ENCODE peak calls at places on chromosomes 12 and 14, in ten cellular contexts. One of them, this sample, is unnamed.
A peak's percentile ranks its signal among the peaks of the same experiment; 100 is the strongest.

GRCh38 chr12:91138337-91138905 is 27.1 kb upstream of the LUM start:
- DNase-seq in tibial artery: no peak
- DNase-seq in right atrium auricular region: no peak
- DNase-seq in left lung: no peak
- DNase-seq in lower lobe of right lung: no peak
- DNase-seq in MM.1S: no peak
- DNase-seq in neural progenitor cell: peak; percentile 14
- DNase-seq in upper lobe of left lung: no peak
- DNase-seq in adrenal gland: no peak
- DNase-seq in ovary: peak; percentile 39
- DNase-seq in this sample: peak; percentile 68

GRCh38 chr12:86193931-86194330 is 62.3 kb downstream of the MGAT4C start:
- DNase-seq in tibial artery: no peak
- DNase-seq in MM.1S: no peak
- DNase-seq in left lung: no peak
- DNase-seq in adrenal gland: no peak
- DNase-seq in neural progenitor cell: no peak
- DNase-seq in ovary: no peak
- DNase-seq in lower lobe of right lung: no peak
- DNase-seq in right atrium auricular region: no peak
- DNase-seq in upper lobe of left lung: no peak
- DNase-seq in this sample: no peak

GRCh38 chr14:100108840-100109593 is 43.8 kb downstream of the EVL start:
- DNase-seq in left lung: peak; percentile 29
- DNase-seq in ovary: no peak
- DNase-seq in tibial artery: no peak
- DNase-seq in upper lobe of left lung: no peak
- DNase-seq in lower lobe of right lung: no peak
- DNase-seq in MM.1S: no peak
- DNase-seq in right atrium auricular region: no peak
- DNase-seq in neural progenitor cell: no peak
- DNase-seq in adrenal gland: no peak
- DNase-seq in this sample: no peak

GRCh38 chr12:54421873-54422250 is 2.8 kb upstream of the ITGA5 start:
- DNase-seq in right atrium auricular region: no peak
- DNase-seq in adrenal gland: no peak
- DNase-seq in MM.1S: no peak
- DNase-seq in left lung: no peak
- DNase-seq in upper lobe of left lung: no peak
- DNase-seq in lower lobe of right lung: no peak
- DNase-seq in ovary: no peak
- DNase-seq in tibial artery: peak; percentile 56
- DNase-seq in neural progenitor cell: no peak
- DNase-seq in this sample: peak; percentile 45

GRCh38 chr12:70719672-70720420 is 82.6 kb upstream of the PTPRB start:
- DNase-seq in ovary: no peak
- DNase-seq in left lung: peak; percentile 34
- DNase-seq in upper lobe of left lung: no peak
- DNase-seq in lower lobe of right lung: peak; percentile 50
- DNase-seq in MM.1S: peak; percentile 30
- DNase-seq in right atrium auricular region: no peak
- DNase-seq in tibial artery: no peak
- DNase-seq in neural progenitor cell: peak; percentile 80
- DNase-seq in adrenal gland: peak; percentile 45
- DNase-seq in this sample: peak; percentile 90

GRCh38 chr14:62269204-62269603 is 507.0 kb downstream of the SNAPC1 start:
- DNase-seq in lower lobe of right lung: no peak
- DNase-seq in ovary: no peak
- DNase-seq in upper lobe of left lung: no peak
- DNase-seq in tibial artery: no peak
- DNase-seq in adrenal gland: no peak
- DNase-seq in neural progenitor cell: no peak
- DNase-seq in MM.1S: no peak
- DNase-seq in left lung: no peak
- DNase-seq in right atrium auricular region: no peak
- DNase-seq in this sample: no peak

GRCh38 chr14:105178069-105178867 is 2.8 kb downstream of the NUDT14 start:
- DNase-seq in lower lobe of right lung: no peak
- DNase-seq in adrenal gland: no peak
- DNase-seq in tibial artery: no peak
- DNase-seq in MM.1S: no peak
- DNase-seq in left lung: no peak
- DNase-seq in upper lobe of left lung: no peak
- DNase-seq in ovary: no peak
- DNase-seq in neural progenitor cell: no peak
- DNase-seq in right atrium auricular region: no peak
- DNase-seq in this sample: no peak

GRCh38 chr12:113235976-113236375 is 14.7 kb downstream of the TPCN1 start:
- DNase-seq in tibial artery: no peak
- DNase-seq in ovary: no peak
- DNase-seq in neural progenitor cell: no peak
- DNase-seq in upper lobe of left lung: no peak
- DNase-seq in MM.1S: no peak
- DNase-seq in left lung: peak; percentile 18
- DNase-seq in right atrium auricular region: no peak
- DNase-seq in lower lobe of right lung: no peak
- DNase-seq in adrenal gland: no peak
- DNase-seq in this sample: no peak

GRCh38 chr12:39095636-39096330 is 190.4 kb upstream of the CPNE8 start:
- DNase-seq in right atrium auricular region: no peak
- DNase-seq in lower lobe of right lung: no peak
- DNase-seq in upper lobe of left lung: no peak
- DNase-seq in left lung: no peak
- DNase-seq in ovary: no peak
- DNase-seq in tibial artery: no peak
- DNase-seq in adrenal gland: no peak
- DNase-seq in MM.1S: no peak
- DNase-seq in neural progenitor cell: no peak
- DNase-seq in this sample: no peak

GRCh38 chr14:72986214-72986613 is 40.7 kb downstream of the ZFYVE1 start:
- DNase-seq in adrenal gland: no peak
- DNase-seq in lower lobe of right lung: no peak
- DNase-seq in neural progenitor cell: no peak
- DNase-seq in upper lobe of left lung: no peak
- DNase-seq in left lung: no peak
- DNase-seq in tibial artery: no peak
- DNase-seq in right atrium auricular region: no peak
- DNase-seq in MM.1S: no peak
- DNase-seq in ovary: no peak
- DNase-seq in this sample: no peak
- TF ChIP-seq CTCF in adrenal gland: no peak
- TF ChIP-seq CTCF in lower lobe of right lung: no peak
- TF ChIP-seq CTCF in neural progenitor cell: no peak
- TF ChIP-seq CTCF in upper lobe of left lung: no peak
- TF ChIP-seq CTCF in left lung: no peak
- TF ChIP-seq CTCF in tibial artery: no peak
- TF ChIP-seq CTCF in right atrium auricular region: no peak
- TF ChIP-seq CTCF in MM.1S: no peak
- TF ChIP-seq CTCF in ovary: no peak
- TF ChIP-seq CTCF in this sample: no peak

GRCh38 chr14:68670344-68670725 is 122.5 kb downstream of the ZFP36L1 start:
- DNase-seq in upper lobe of left lung: peak; percentile 9
- DNase-seq in ovary: peak; percentile 4
- DNase-seq in left lung: no peak
- DNase-seq in MM.1S: no peak
- DNase-seq in lower lobe of right lung: no peak
- DNase-seq in adrenal gland: no peak
- DNase-seq in tibial artery: no peak
- DNase-seq in right atrium auricular region: no peak
- DNase-seq in neural progenitor cell: no peak
- DNase-seq in this sample: no peak

GRCh38 chr14:68668028-68668427 is 124.8 kb downstream of the ZFP36L1 start:
- DNase-seq in neural progenitor cell: no peak
- DNase-seq in ovary: peak; percentile 6
- DNase-seq in left lung: no peak
- DNase-seq in right atrium auricular region: no peak
- DNase-seq in upper lobe of left lung: peak; percentile 12
- DNase-seq in adrenal gland: no peak
- DNase-seq in tibial artery: peak; percentile 55
- DNase-seq in MM.1S: no peak
- DNase-seq in lower lobe of right lung: no peak
- DNase-seq in this sample: peak; percentile 34

GRCh38 chr14:68669644-68670343 is 123.1 kb downstream of the ZFP36L1 start:
- DNase-seq in lower lobe of right lung: no peak
- DNase-seq in upper lobe of left lung: peak; percentile 18
- DNase-seq in MM.1S: no peak
- DNase-seq in tibial artery: peak; percentile 72
- DNase-seq in left lung: no peak
- DNase-seq in adrenal gland: no peak
- DNase-seq in neural progenitor cell: no peak
- DNase-seq in right atrium auricular region: no peak
- DNase-seq in ovary: peak; percentile 7
- DNase-seq in this sample: peak; percentile 28

GRCh38 chr14:68668531-68668930 is 124.3 kb downstream of the ZFP36L1 start:
- DNase-seq in lower lobe of right lung: no peak
- DNase-seq in right atrium auricular region: no peak
- DNase-seq in neural progenitor cell: no peak
- DNase-seq in MM.1S: no peak
- DNase-seq in adrenal gland: no peak
- DNase-seq in tibial artery: peak; percentile 39
- DNase-seq in ovary: peak; percentile 5
- DNase-seq in upper lobe of left lung: peak; percentile 15
- DNase-seq in left lung: no peak
- DNase-seq in this sample: no peak

GRCh38 chr14:68669101-68669500 is 123.8 kb downstream of the ZFP36L1 start:
- DNase-seq in tibial artery: peak; percentile 44
- DNase-seq in neural progenitor cell: no peak
- DNase-seq in upper lobe of left lung: peak; percentile 21
- DNase-seq in left lung: no peak
- DNase-seq in MM.1S: no peak
- DNase-seq in lower lobe of right lung: no peak
- DNase-seq in adrenal gland: no peak
- DNase-seq in ovary: peak; percentile 6
- DNase-seq in right atrium auricular region: no peak
- DNase-seq in this sample: peak; percentile 23
- H3K4me1 ChIP-seq in tibial artery: peaks cover 90% of the 10 kb centered on the region
- H3K4me1 ChIP-seq in neural progenitor cell: no peaks in the 10 kb centered on the region
- H3K4me1 ChIP-seq in upper lobe of left lung: peaks cover 38% of the 10 kb centered on the region
- H3K4me1 ChIP-seq in left lung: peaks cover 52% of the 10 kb centered on the region
- H3K4me1 ChIP-seq in MM.1S: no peaks in the 10 kb centered on the region
- H3K4me1 ChIP-seq in lower lobe of right lung: peaks cover 70% of the 10 kb centered on the region
- H3K4me1 ChIP-seq in adrenal gland: peaks cover 48% of the 10 kb centered on the region
- H3K4me1 ChIP-seq in ovary: peaks cover 28% of the 10 kb centered on the region
- H3K4me1 ChIP-seq in right atrium auricular region: peaks cover 80% of the 10 kb centered on the region
- H3K4me1 ChIP-seq in this sample: peaks cover under 1% of the 10 kb centered on the region

GRCh38 chr12:14418526-14418925 is 53.0 kb downstream of the ATF7IP start:
- DNase-seq in adrenal gland: no peak
- DNase-seq in tibial artery: no peak
- DNase-seq in upper lobe of left lung: no peak
- DNase-seq in neural progenitor cell: no peak
- DNase-seq in left lung: no peak
- DNase-seq in right atrium auricular region: no peak
- DNase-seq in ovary: no peak
- DNase-seq in MM.1S: no peak
- DNase-seq in lower lobe of right lung: no peak
- DNase-seq in this sample: no peak
- TF ChIP-seq CTCF in adrenal gland: no peak
- TF ChIP-seq CTCF in tibial artery: peak; percentile 30
- TF ChIP-seq CTCF in upper lobe of left lung: peak; percentile 44
- TF ChIP-seq CTCF in neural progenitor cell: peak; percentile 39
- TF ChIP-seq CTCF in left lung: peak; percentile 25
- TF ChIP-seq CTCF in right atrium auricular region: peak; percentile 23
- TF ChIP-seq CTCF in ovary: no peak
- TF ChIP-seq CTCF in MM.1S: no peak
- TF ChIP-seq CTCF in lower lobe of right lung: peak; percentile 26
- TF ChIP-seq CTCF in this sample: peak; percentile 75

GRCh38 chr14:54646576-54647130 is 79.7 kb downstream of the SAMD4A start:
- DNase-seq in right atrium auricular region: no peak
- DNase-seq in neural progenitor cell: no peak
- DNase-seq in tibial artery: no peak
- DNase-seq in upper lobe of left lung: no peak
- DNase-seq in left lung: no peak
- DNase-seq in ovary: no peak
- DNase-seq in lower lobe of right lung: no peak
- DNase-seq in MM.1S: no peak
- DNase-seq in adrenal gland: no peak
- DNase-seq in this sample: no peak

GRCh38 chr14:54640480-54640879 is 73.6 kb downstream of the SAMD4A start:
- DNase-seq in ovary: no peak
- DNase-seq in left lung: no peak
- DNase-seq in lower lobe of right lung: no peak
- DNase-seq in right atrium auricular region: no peak
- DNase-seq in upper lobe of left lung: no peak
- DNase-seq in tibial artery: no peak
- DNase-seq in adrenal gland: no peak
- DNase-seq in MM.1S: no peak
- DNase-seq in neural progenitor cell: no peak
- DNase-seq in this sample: peak; percentile 53

GRCh38 chr14:54643696-54644176 is 76.8 kb downstream of the SAMD4A start:
- DNase-seq in MM.1S: no peak
- DNase-seq in ovary: no peak
- DNase-seq in right atrium auricular region: no peak
- DNase-seq in tibial artery: no peak
- DNase-seq in upper lobe of left lung: no peak
- DNase-seq in neural progenitor cell: peak; percentile 42
- DNase-seq in left lung: no peak
- DNase-seq in lower lobe of right lung: no peak
- DNase-seq in adrenal gland: no peak
- DNase-seq in this sample: peak; percentile 35

GRCh38 chr14:54642121-54642520 is 75.2 kb downstream of the SAMD4A start:
- DNase-seq in ovary: no peak
- DNase-seq in left lung: no peak
- DNase-seq in lower lobe of right lung: no peak
- DNase-seq in MM.1S: no peak
- DNase-seq in neural progenitor cell: no peak
- DNase-seq in right atrium auricular region: no peak
- DNase-seq in adrenal gland: no peak
- DNase-seq in tibial artery: no peak
- DNase-seq in upper lobe of left lung: no peak
- DNase-seq in this sample: peak; percentile 31

DNA sequence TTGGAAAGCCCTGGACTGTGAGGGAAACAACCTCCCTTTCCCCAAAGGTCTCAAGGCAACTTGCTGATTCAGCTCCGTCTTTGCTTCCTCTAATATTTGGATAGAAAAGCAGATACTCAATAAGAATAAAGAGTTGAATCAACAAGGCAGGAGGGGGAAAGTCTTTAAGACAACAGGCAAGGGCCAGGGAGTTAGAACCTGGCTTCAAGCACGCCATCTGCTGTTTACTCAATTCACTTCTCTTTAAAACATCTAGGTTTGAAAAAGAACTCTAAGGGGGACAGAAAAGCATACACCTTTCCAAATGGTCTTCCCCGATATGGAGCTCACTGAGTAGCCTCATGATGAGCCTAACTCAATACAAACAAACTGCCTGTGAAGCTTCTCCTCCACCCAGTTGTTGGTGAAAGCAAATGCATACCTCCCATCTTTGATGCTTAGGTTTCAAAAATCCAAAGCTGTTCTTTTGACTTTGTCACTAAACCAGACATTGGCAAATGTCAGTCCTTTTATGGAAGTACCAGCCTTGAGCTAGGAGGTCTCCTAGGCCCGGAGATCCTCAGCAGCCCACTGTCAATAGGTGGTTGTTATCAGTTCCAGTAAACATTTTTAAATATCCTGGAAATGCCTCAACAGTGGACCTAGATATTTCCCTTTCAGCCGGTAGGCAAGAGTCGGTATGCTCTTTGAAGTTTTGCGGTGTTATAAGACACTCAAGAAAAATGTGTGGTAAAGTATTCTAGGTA is 76.2 kb downstream of the SAMD4A start:
- DNase-seq in left lung: no peak
- DNase-seq in ovary: no peak
- DNase-seq in lower lobe of right lung: no peak
- DNase-seq in neural progenitor cell: peak; percentile 22
- DNase-seq in MM.1S: no peak
- DNase-seq in right atrium auricular region: no peak
- DNase-seq in upper lobe of left lung: no peak
- DNase-seq in adrenal gland: no peak
- DNase-seq in tibial artery: no peak
- DNase-seq in this sample: peak; percentile 49
- H3K4me1 ChIP-seq in left lung: no peaks in the 10 kb centered on the region
- H3K4me1 ChIP-seq in ovary: peaks cover 3% of the 10 kb centered on the region
- H3K4me1 ChIP-seq in lower lobe of right lung: peaks cover 8% of the 10 kb centered on the region
- H3K4me1 ChIP-seq in neural progenitor cell: peaks cover 49% of the 10 kb centered on the region
- H3K4me1 ChIP-seq in MM.1S: no peaks in the 10 kb centered on the region
- H3K4me1 ChIP-seq in right atrium auricular region: peaks cover 49% of the 10 kb centered on the region
- H3K4me1 ChIP-seq in upper lobe of left lung: no peaks in the 10 kb centered on the region
- H3K4me1 ChIP-seq in adrenal gland: no peaks in the 10 kb centered on the region
- H3K4me1 ChIP-seq in tibial artery: peaks cover 72% of the 10 kb centered on the region
- H3K4me1 ChIP-seq in this sample: no peaks in the 10 kb centered on the region

This sample was measured in endodermal cell.